ENCODE peak calls at places on chromosomes 2 and 18, in eight cellular contexts. M is thoracic aorta, K is cardiac muscle cell, A is body of pancreas, O is fibroblast of lung, B is fibroblast of pulmonary artery, P is dorsolateral prefrontal cortex, Y is natural killer cell. W is an unnamed sample.
A peak's percentile ranks its signal among the peaks of the same experiment; 100 is the strongest.

GRCh38 chr2:226130192-226130591 is 669.4 kb downstream of the IRS1 start:
- DNase-seq in Y (no peak), B (peak; percentile 52), O (peak; percentile 35), A (no peak), K (peak; percentile 47), P (no peak), M (no peak), W (peak; percentile 25)

GRCh38 chr2:86275384-86275799 is 62.0 kb downstream of the REEP1 start:
- DNase-seq in Y (no peak), B (no peak), M (no peak), A (no peak), P (no peak), K (no peak), O (no peak), W (no peak)

GRCh38 chr2:39571197-39571731 is 94.5 kb upstream of the TMEM178A start:
- DNase-seq in K (peak; percentile 41), O (no peak), M (no peak), B (no peak), A (no peak), P (no peak), Y (no peak), W (no peak)

GRCh38 chr2:101823849-101824248 is 126.3 kb downstream of the MAP4K4 start:
- DNase-seq in B (peak; percentile 50), A (no peak), Y (no peak), M (no peak), O (no peak), K (no peak), P (no peak), W (peak; percentile 81)

GRCh38 chr2:76731157-76731556 is 791.0 kb downstream of the LRRTM4 start:
- DNase-seq in Y (no peak), K (no peak), O (no peak), A (no peak), B (no peak), P (no peak), M (no peak), W (no peak)

GRCh38 chr2:213227458-213227857 is 56.8 kb upstream of the SPAG16 start:
- DNase-seq in K (no peak), B (no peak), A (no peak), O (no peak), M (no peak), Y (no peak), P (no peak), W (no peak)

GRCh38 chr2:38115216-38116012 is 39.5 kb upstream of the CYP1B1 start:
- DNase-seq in K (peak; percentile 84), O (peak; percentile 76), P (no peak), Y (peak; percentile 48), A (peak; percentile 83), M (peak; percentile 59), B (peak; percentile 78), W (peak; percentile 94)

GRCh38 chr2:168738057-168738456 is 64.4 kb upstream of the NOSTRIN start:
- DNase-seq in M (no peak), A (no peak), B (no peak), O (no peak), P (no peak), K (peak; percentile 23), Y (no peak), W (peak; percentile 33)

GRCh38 chr2:70357076-70358071 is 55.5 kb upstream of the FAM136A start:
- DNase-seq in P (no peak), K (peak; percentile 13), M (no peak), A (no peak), B (peak; percentile 11), O (no peak), Y (no peak), W (no peak)

GRCh38 chr18:3451166-3451988 is 1.4 kb downstream of the TGIF1 start:
- DNase-seq in K (peak; percentile 94), M (peak; percentile 75), B (peak; percentile 93), P (peak; percentile 80), Y (peak; percentile 75), O (peak; percentile 95), A (peak; percentile 92), W (peak; percentile 85)

GRCh38 chr18:31245820-31246219 is 72.1 kb upstream of the DSG1 start:
- DNase-seq in Y (no peak), A (no peak), M (no peak), K (no peak), B (no peak), P (no peak), O (no peak), W (peak; percentile 69)

GRCh38 chr2:56015631-56016251 is 92.2 kb upstream of the EFEMP1 start:
- DNase-seq in M (no peak), B (no peak), Y (no peak), P (no peak), A (no peak), K (no peak), O (no peak), W (no peak)

GRCh38 chr2:8086342-8086741 is 595.5 kb upstream of the ID2 start:
- DNase-seq in K (no peak), Y (no peak), M (no peak), P (no peak), A (no peak), B (no peak), O (peak; percentile 16), W (peak; percentile 20)

GRCh38 chr2:101855776-101856175 is 136.0 kb upstream of the IL1R2 start:
- DNase-seq in K (no peak), A (no peak), Y (no peak), B (no peak), M (no peak), O (no peak), P (no peak), W (no peak)

GRCh38 chr18:41501848-41502247 is 453.2 kb upstream of the PIK3C3 start:
- DNase-seq in B (no peak), A (no peak), K (no peak), Y (no peak), M (no peak), O (no peak), P (no peak), W (no peak)

GRCh38 chr2:143182649-143183048 is 53.4 kb downstream of the ARHGAP15 start:
- DNase-seq in B (no peak), Y (no peak), M (no peak), K (no peak), P (no peak), O (no peak), A (no peak), W (no peak)

GRCh38 chr2:45450633-45451032 is 160.4 kb downstream of the SRBD1 start:
- DNase-seq in P (no peak), K (no peak), B (no peak), O (no peak), A (no peak), Y (no peak), M (no peak), W (no peak)

GRCh38 chr2:68107475-68107874 is 44.7 kb upstream of the C1D start:
- DNase-seq in K (no peak), A (no peak), M (no peak), O (no peak), P (no peak), B (no peak), Y (no peak), W (no peak)

GRCh38 chr2:68108116-68108515 is 45.3 kb upstream of the C1D start:
- DNase-seq in O (no peak), K (no peak), A (no peak), Y (no peak), B (no peak), P (no peak), M (no peak), W (no peak)

GRCh38 chr2:68104111-68104835 is 41.5 kb upstream of the C1D start:
- DNase-seq in A (no peak), Y (no peak), K (no peak), O (no peak), B (no peak), P (no peak), M (no peak), W (no peak)

GRCh38 chr2:68115965-68116364 is 41.7 kb upstream of the PNO1 start:
- DNase-seq in P (no peak), O (no peak), A (no peak), M (no peak), Y (no peak), K (no peak), B (no peak), W (no peak)

DNA sequence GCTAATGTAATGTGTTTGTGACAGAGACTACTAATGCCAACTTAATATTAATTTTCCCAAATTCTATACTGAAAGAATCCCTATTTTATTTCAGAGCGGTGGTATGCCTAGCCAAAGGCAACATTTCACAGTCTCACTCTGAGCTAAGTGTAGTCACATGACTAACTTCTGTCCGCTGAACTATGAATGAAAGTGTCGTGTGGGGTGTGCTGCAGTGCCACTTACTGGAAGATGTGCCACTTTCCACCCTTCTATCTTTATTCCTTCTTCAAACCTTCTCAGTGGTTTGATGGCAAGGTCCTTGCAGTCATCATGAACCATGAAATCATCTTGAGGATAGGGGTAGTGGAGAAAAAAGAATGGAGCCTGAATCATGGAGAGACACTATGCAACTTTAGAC is 47.3 kb upstream of the C1D start:
- DNase-seq in K (no peak), P (no peak), O (no peak), B (no peak), M (no peak), Y (no peak), A (no peak), W (no peak)
- TF ChIP-seq CTCF in K (no peak), P (no peak), O (no peak), B (no peak), M (no peak), Y (no peak), A (no peak), W (no peak)

DNA sequence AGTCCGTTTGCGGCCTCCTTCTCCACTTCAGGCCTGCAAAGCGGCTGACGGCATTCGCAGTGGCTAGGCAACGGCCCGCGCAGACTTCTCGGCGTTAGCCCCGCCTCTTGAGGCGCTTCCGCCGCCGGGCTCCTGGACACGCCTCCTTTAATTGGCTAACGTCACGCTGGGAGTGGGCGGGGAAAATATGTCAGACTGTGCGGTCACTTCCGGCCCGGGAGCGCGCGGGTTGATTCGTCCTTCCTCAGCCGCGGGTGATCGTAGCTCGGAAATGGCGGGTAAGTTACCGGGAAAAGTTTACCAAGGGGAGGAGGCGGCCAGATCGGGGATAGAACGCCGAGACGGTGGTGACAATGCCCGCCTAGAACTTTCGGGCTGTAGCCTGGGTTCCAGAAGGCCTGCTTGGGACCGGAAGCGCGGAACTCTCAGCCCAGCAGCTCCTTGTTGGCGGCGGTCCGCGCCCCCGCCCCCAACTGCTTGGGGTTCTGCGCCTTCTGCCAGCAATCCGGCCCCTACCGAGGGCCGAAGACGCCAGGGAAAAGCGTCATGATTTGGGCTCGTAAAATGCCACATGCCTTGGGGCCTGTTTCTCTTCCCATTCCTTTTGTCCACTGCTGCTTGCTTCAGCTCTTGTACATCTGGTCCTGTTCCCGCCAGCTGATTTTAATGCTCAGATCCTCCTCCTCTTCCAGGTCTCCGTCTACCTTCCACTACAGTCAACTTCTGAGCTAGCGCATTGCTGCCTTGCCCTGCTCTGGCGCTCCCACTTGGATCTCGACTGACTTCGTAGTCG is at the start of gene HAT1:
- DNase-seq in K (peak; percentile 99), M (peak; percentile 90), O (peak; percentile 98), A (peak; percentile 98), P (peak; percentile 97), Y (peak; percentile 98), B (peak; percentile 99), W (peak; percentile 98)
- TF ChIP-seq CTCF in K (no peak), M (no peak), O (no peak), A (no peak), P (no peak), Y (no peak), B (no peak), W (no peak)

GRCh38 chr2:23636412-23636811 is 251.4 kb downstream of the KLHL29 start:
- DNase-seq in M (no peak), K (peak; percentile 31), O (peak; percentile 24), B (peak; percentile 52), A (no peak), Y (no peak), P (no peak), W (no peak)
- TF ChIP-seq CTCF in M (no peak), K (peak; percentile 30), O (peak; percentile 19), B (peak; percentile 40), A (no peak), Y (no peak), P (no peak), W (no peak)

GRCh38 chr18:6414118-6414722 is 491 bp downstream of the L3MBTL4 start:
- DNase-seq in A (peak; percentile 75), Y (peak; percentile 82), B (no peak), M (no peak), K (peak; percentile 23), P (peak; percentile 58), O (peak; percentile 18), W (no peak)
- TF ChIP-seq CTCF in A (no peak), Y (no peak), B (no peak), M (no peak), K (no peak), P (peak; percentile 17), O (no peak), W (no peak)

W was measured in MCF 10A.